ENCODE peak calls at places on chromosomes 4 and X, in nine cellular contexts. One of them, this sample, is unnamed.

GRCh38 chr4:116272336-116272735 is 813.0 kb downstream of the TRAM1L1 start:
- DNase-seq in suprapubic skin: no peak
- DNase-seq in transverse colon: no peak
- DNase-seq in GM23338: no peak
- DNase-seq in K562: no peak
- DNase-seq in stomach: no peak
- DNase-seq in sigmoid colon: no peak
- DNase-seq in HCT116: no peak
- DNase-seq in H1: no peak
- DNase-seq in this sample: no peak

GRCh38 chr4:76977731-76978350 is 28.3 kb downstream of the SEPTIN11 start:
- DNase-seq in sigmoid colon: no peak
- DNase-seq in HCT116: no peak
- DNase-seq in transverse colon: no peak
- DNase-seq in stomach: no peak
- DNase-seq in GM23338: no peak
- DNase-seq in H1: no peak
- DNase-seq in K562: no peak
- DNase-seq in suprapubic skin: no peak
- DNase-seq in this sample: no peak

GRCh38 chr4:174578366-174578765 is 56.1 kb upstream of the HPGD start:
- DNase-seq in GM23338: no peak
- DNase-seq in suprapubic skin: no peak
- DNase-seq in K562: no peak
- DNase-seq in transverse colon: no peak
- DNase-seq in stomach: no peak
- DNase-seq in HCT116: no peak
- DNase-seq in sigmoid colon: no peak
- DNase-seq in H1: no peak
- DNase-seq in this sample: no peak

GRCh38 chr4:89482248-89482647 is 174.6 kb upstream of the GPRIN3 start:
- DNase-seq in stomach: no peak
- DNase-seq in HCT116: peak
- DNase-seq in GM23338: peak
- DNase-seq in suprapubic skin: no peak
- DNase-seq in sigmoid colon: no peak
- DNase-seq in transverse colon: no peak
- DNase-seq in H1: no peak
- DNase-seq in K562: peak
- DNase-seq in this sample: no peak

GRCh38 chr4:93731448-93731847 is 97.1 kb upstream of the ATOH1 start:
- DNase-seq in sigmoid colon: no peak
- DNase-seq in H1: no peak
- DNase-seq in transverse colon: no peak
- DNase-seq in suprapubic skin: no peak
- DNase-seq in K562: no peak
- DNase-seq in GM23338: peak
- DNase-seq in HCT116: no peak
- DNase-seq in stomach: no peak
- DNase-seq in this sample: no peak

GRCh38 chr4:188714907-188715306 is 575.7 kb downstream of the TRIML1 start:
- DNase-seq in suprapubic skin: no peak
- DNase-seq in HCT116: no peak
- DNase-seq in sigmoid colon: no peak
- DNase-seq in stomach: no peak
- DNase-seq in GM23338: no peak
- DNase-seq in K562: no peak
- DNase-seq in H1: no peak
- DNase-seq in transverse colon: no peak
- DNase-seq in this sample: no peak

GRCh38 chr4:177191586-177191985 is 118.1 kb upstream of the NEIL3 start:
- DNase-seq in stomach: no peak
- DNase-seq in sigmoid colon: no peak
- DNase-seq in K562: no peak
- DNase-seq in transverse colon: no peak
- DNase-seq in HCT116: no peak
- DNase-seq in H1: no peak
- DNase-seq in suprapubic skin: no peak
- DNase-seq in GM23338: peak
- DNase-seq in this sample: no peak

GRCh38 chr4:118729287-118730286 is 44.4 kb downstream of the METTL14 start:
- DNase-seq in HCT116: no peak
- DNase-seq in H1: no peak
- DNase-seq in suprapubic skin: no peak
- DNase-seq in stomach: no peak
- DNase-seq in sigmoid colon: no peak
- DNase-seq in transverse colon: no peak
- DNase-seq in K562: no peak
- DNase-seq in GM23338: no peak
- DNase-seq in this sample: no peak

GRCh38 chr4:133866328-133866699 is 335.3 kb downstream of the PABPC4L start:
- DNase-seq in sigmoid colon: no peak
- DNase-seq in GM23338: no peak
- DNase-seq in HCT116: no peak
- DNase-seq in suprapubic skin: no peak
- DNase-seq in H1: no peak
- DNase-seq in transverse colon: no peak
- DNase-seq in K562: no peak
- DNase-seq in stomach: no peak
- DNase-seq in this sample: no peak

GRCh38 chr4:23060776-23061175 is 368.0 kb downstream of the GBA3 start:
- DNase-seq in K562: no peak
- DNase-seq in transverse colon: no peak
- DNase-seq in sigmoid colon: no peak
- DNase-seq in stomach: no peak
- DNase-seq in suprapubic skin: no peak
- DNase-seq in GM23338: no peak
- DNase-seq in HCT116: no peak
- DNase-seq in H1: no peak
- DNase-seq in this sample: no peak

GRCh38 chr4:71992571-71992970 is 39.2 kb upstream of the NPFFR2 start:
- DNase-seq in transverse colon: no peak
- DNase-seq in HCT116: no peak
- DNase-seq in H1: no peak
- DNase-seq in K562: no peak
- DNase-seq in suprapubic skin: no peak
- DNase-seq in GM23338: no peak
- DNase-seq in sigmoid colon: no peak
- DNase-seq in stomach: no peak
- DNase-seq in this sample: no peak

GRCh38 chr4:15294832-15295231 is 133.0 kb upstream of the C1QTNF7 start:
- DNase-seq in K562: no peak
- DNase-seq in H1: no peak
- DNase-seq in GM23338: no peak
- DNase-seq in transverse colon: no peak
- DNase-seq in HCT116: no peak
- DNase-seq in stomach: no peak
- DNase-seq in suprapubic skin: no peak
- DNase-seq in sigmoid colon: no peak
- DNase-seq in this sample: no peak
- TF ChIP-seq POLR2AphosphoS5 in K562: no peak
- TF ChIP-seq POLR2AphosphoS5 in H1: no peak
- TF ChIP-seq POLR2AphosphoS5 in GM23338: no peak
- TF ChIP-seq POLR2AphosphoS5 in transverse colon: no peak
- TF ChIP-seq POLR2AphosphoS5 in HCT116: no peak
- TF ChIP-seq POLR2AphosphoS5 in stomach: no peak
- TF ChIP-seq POLR2AphosphoS5 in suprapubic skin: no peak
- TF ChIP-seq POLR2AphosphoS5 in sigmoid colon: no peak
- TF ChIP-seq POLR2AphosphoS5 in this sample: no peak

GRCh38 chr4:173529505-173530325 is at the start of gene HAND2:
- DNase-seq in H1: peak
- DNase-seq in stomach: no peak
- DNase-seq in sigmoid colon: peak
- DNase-seq in K562: peak
- DNase-seq in transverse colon: peak
- DNase-seq in suprapubic skin: no peak
- DNase-seq in HCT116: no peak
- DNase-seq in GM23338: peak
- DNase-seq in this sample: no peak
- TF ChIP-seq POLR2AphosphoS5 in H1: no peak
- TF ChIP-seq POLR2AphosphoS5 in stomach: peak
- TF ChIP-seq POLR2AphosphoS5 in sigmoid colon: peak
- TF ChIP-seq POLR2AphosphoS5 in K562: peak
- TF ChIP-seq POLR2AphosphoS5 in transverse colon: peak
- TF ChIP-seq POLR2AphosphoS5 in suprapubic skin: no peak
- TF ChIP-seq POLR2AphosphoS5 in HCT116: no peak
- TF ChIP-seq POLR2AphosphoS5 in GM23338: no peak
- TF ChIP-seq POLR2AphosphoS5 in this sample: no peak

DNA sequence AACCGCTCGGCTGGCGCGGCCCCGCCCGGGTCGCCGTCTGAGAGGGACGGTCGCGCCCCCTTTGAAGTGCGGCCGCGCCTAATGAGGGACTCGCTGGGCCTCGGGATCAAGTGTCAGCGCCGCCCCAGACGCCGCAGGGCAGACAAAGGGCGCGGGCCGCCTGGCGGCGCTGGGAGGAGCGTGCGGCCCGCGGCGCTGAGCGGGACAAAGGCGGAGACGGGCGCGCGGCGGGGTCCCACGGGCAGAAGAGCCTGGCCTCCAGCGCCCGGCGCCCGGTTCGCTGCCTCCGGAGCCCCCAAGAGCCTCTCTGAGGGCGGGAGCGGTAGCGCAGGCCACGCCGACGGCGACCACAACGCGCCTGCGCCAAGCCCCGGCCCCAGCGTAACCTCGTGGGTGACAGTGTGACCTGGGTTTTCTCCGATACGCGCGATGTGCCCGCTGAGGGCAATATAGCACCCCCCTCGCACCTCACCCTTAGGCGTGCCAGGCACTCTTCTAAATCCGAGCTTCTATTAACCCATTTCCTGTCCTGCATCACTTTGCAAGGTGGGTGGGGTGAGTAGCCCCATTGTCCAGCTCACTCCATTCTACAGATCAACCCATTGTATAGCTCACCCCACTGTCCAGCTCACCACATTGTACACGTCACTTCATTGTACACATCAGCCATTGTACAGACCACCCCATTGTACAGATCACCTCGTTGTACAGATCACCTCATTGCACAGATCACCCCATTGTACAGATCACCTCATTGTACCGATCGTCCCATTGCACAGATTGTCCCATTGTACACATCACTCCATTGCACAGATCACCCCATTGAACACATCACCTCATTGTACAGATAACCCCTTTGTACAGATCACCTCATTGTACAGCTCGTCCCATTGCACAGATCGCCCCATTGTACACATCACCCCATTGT is 33.7 kb upstream of the STX18 start:
- DNase-seq in sigmoid colon: peak
- DNase-seq in K562: peak
- DNase-seq in transverse colon: peak
- DNase-seq in suprapubic skin: peak
- DNase-seq in HCT116: peak
- DNase-seq in H1: peak
- DNase-seq in GM23338: peak
- DNase-seq in stomach: peak
- DNase-seq in this sample: peak
- TF ChIP-seq POLR2AphosphoS5 in sigmoid colon: no peak
- TF ChIP-seq POLR2AphosphoS5 in K562: no peak
- TF ChIP-seq POLR2AphosphoS5 in transverse colon: no peak
- TF ChIP-seq POLR2AphosphoS5 in suprapubic skin: no peak
- TF ChIP-seq POLR2AphosphoS5 in HCT116: no peak
- TF ChIP-seq POLR2AphosphoS5 in H1: no peak
- TF ChIP-seq POLR2AphosphoS5 in GM23338: no peak
- TF ChIP-seq POLR2AphosphoS5 in stomach: no peak
- TF ChIP-seq POLR2AphosphoS5 in this sample: no peak

GRCh38 chrX:100643943-100644587 is at the start of gene SRPX2:
- DNase-seq in stomach: no peak
- DNase-seq in sigmoid colon: peak
- DNase-seq in H1: no peak
- DNase-seq in suprapubic skin: no peak
- DNase-seq in GM23338: no peak
- DNase-seq in K562: no peak
- DNase-seq in HCT116: peak
- DNase-seq in transverse colon: peak
- DNase-seq in this sample: no peak
- TF ChIP-seq POLR2AphosphoS5 in stomach: peak
- TF ChIP-seq POLR2AphosphoS5 in sigmoid colon: peak
- TF ChIP-seq POLR2AphosphoS5 in H1: no peak
- TF ChIP-seq POLR2AphosphoS5 in suprapubic skin: no peak
- TF ChIP-seq POLR2AphosphoS5 in GM23338: no peak
- TF ChIP-seq POLR2AphosphoS5 in K562: no peak
- TF ChIP-seq POLR2AphosphoS5 in HCT116: peak
- TF ChIP-seq POLR2AphosphoS5 in transverse colon: peak
- TF ChIP-seq POLR2AphosphoS5 in this sample: no peak

GRCh38 chrX:132004728-132005127 is 18.4 kb upstream of the STK26 start:
- DNase-seq in H1: no peak
- DNase-seq in suprapubic skin: no peak
- DNase-seq in stomach: no peak
- DNase-seq in K562: peak
- DNase-seq in GM23338: no peak
- DNase-seq in transverse colon: no peak
- DNase-seq in sigmoid colon: no peak
- DNase-seq in HCT116: no peak
- DNase-seq in this sample: no peak
- TF ChIP-seq POLR2AphosphoS5 in H1: no peak
- TF ChIP-seq POLR2AphosphoS5 in suprapubic skin: no peak
- TF ChIP-seq POLR2AphosphoS5 in stomach: no peak
- TF ChIP-seq POLR2AphosphoS5 in K562: no peak
- TF ChIP-seq POLR2AphosphoS5 in GM23338: no peak
- TF ChIP-seq POLR2AphosphoS5 in transverse colon: no peak
- TF ChIP-seq POLR2AphosphoS5 in sigmoid colon: no peak
- TF ChIP-seq POLR2AphosphoS5 in HCT116: no peak
- TF ChIP-seq POLR2AphosphoS5 in this sample: no peak

DNA sequence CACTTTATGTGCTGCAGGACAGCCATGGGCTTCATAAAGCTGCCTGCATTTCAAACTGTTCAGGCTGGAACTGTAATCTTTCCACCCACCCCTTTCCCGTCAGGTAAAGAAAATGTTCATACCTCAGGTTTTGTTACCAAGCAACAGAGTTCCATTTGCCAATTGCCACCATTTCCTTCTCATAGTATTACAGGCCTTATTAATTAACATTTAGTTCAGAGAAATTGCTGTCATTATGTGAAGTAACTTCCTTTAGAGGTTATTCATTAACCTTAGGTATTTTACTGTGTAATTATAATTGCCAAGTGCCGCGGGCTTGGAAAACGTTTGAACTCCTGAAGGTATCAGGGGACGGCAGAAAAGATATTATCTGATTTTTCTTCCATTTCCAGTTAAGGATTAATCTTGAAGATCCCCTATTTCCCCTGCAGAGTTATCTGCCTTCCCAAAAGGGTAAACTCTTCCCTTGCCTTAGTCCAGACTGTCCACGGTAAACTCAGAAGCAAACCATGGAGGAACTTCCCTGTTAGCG is 149.6 kb downstream of the SPRY1 start:
- DNase-seq in suprapubic skin: no peak
- DNase-seq in GM23338: no peak
- DNase-seq in K562: no peak
- DNase-seq in transverse colon: peak
- DNase-seq in stomach: peak
- DNase-seq in HCT116: no peak
- DNase-seq in sigmoid colon: no peak
- DNase-seq in H1: no peak
- DNase-seq in this sample: no peak
- TF ChIP-seq POLR2AphosphoS5 in suprapubic skin: no peak
- TF ChIP-seq POLR2AphosphoS5 in GM23338: no peak
- TF ChIP-seq POLR2AphosphoS5 in K562: no peak
- TF ChIP-seq POLR2AphosphoS5 in transverse colon: no peak
- TF ChIP-seq POLR2AphosphoS5 in stomach: peak
- TF ChIP-seq POLR2AphosphoS5 in HCT116: no peak
- TF ChIP-seq POLR2AphosphoS5 in sigmoid colon: no peak
- TF ChIP-seq POLR2AphosphoS5 in H1: no peak
- TF ChIP-seq POLR2AphosphoS5 in this sample: no peak

GRCh38 chr4:39452860-39453587 is 5.7 kb downstream of the RPL9 start:
- DNase-seq in stomach: no peak
- DNase-seq in H1: no peak
- DNase-seq in HCT116: no peak
- DNase-seq in suprapubic skin: no peak
- DNase-seq in K562: no peak
- DNase-seq in sigmoid colon: no peak
- DNase-seq in GM23338: no peak
- DNase-seq in transverse colon: no peak
- DNase-seq in this sample: no peak
- TF ChIP-seq POLR2AphosphoS5 in stomach: no peak
- TF ChIP-seq POLR2AphosphoS5 in H1: peak
- TF ChIP-seq POLR2AphosphoS5 in HCT116: peak
- TF ChIP-seq POLR2AphosphoS5 in suprapubic skin: no peak
- TF ChIP-seq POLR2AphosphoS5 in K562: no peak
- TF ChIP-seq POLR2AphosphoS5 in sigmoid colon: no peak
- TF ChIP-seq POLR2AphosphoS5 in GM23338: no peak
- TF ChIP-seq POLR2AphosphoS5 in transverse colon: no peak
- TF ChIP-seq POLR2AphosphoS5 in this sample: peak